ENCODE peak calls at places on chromosomes 3 and 15, in five cellular contexts. One of them, this sample, is unnamed.

GRCh38 chr3:54830658-54831057 is 97.2 kb downstream of the LRTM1 start:
- DNase-seq in cardiac muscle cell: peak
- DNase-seq in activated T-cell treated with anti-CD3 and anti-CD28 coated beads, Interleukin-2, amount 50 U/mL, for 72 hours: peak
- DNase-seq in NCI-H1694 treated with DMSO at 0.1 percent for 48 hours: no peak
- DNase-seq in cerebellar nuclear complex: no peak
- DNase-seq in this sample: no peak

GRCh38 chr3:13574798-13575451 is 26.0 kb downstream of the FBLN2 start:
- DNase-seq in cerebellar nuclear complex: no peak
- DNase-seq in cardiac muscle cell: peak
- DNase-seq in activated T-cell treated with anti-CD3 and anti-CD28 coated beads, Interleukin-2, amount 50 U/mL, for 72 hours: peak
- DNase-seq in NCI-H1694 treated with DMSO at 0.1 percent for 48 hours: no peak
- DNase-seq in this sample: no peak

GRCh38 chr3:64741344-64741743 is 53.5 kb upstream of the ADAMTS9 start:
- DNase-seq in cerebellar nuclear complex: no peak
- DNase-seq in cardiac muscle cell: peak
- DNase-seq in NCI-H1694 treated with DMSO at 0.1 percent for 48 hours: no peak
- DNase-seq in activated T-cell treated with anti-CD3 and anti-CD28 coated beads, Interleukin-2, amount 50 U/mL, for 72 hours: no peak
- DNase-seq in this sample: no peak

GRCh38 chr3:152399374-152399773 is 130.6 kb downstream of the MBNL1 start:
- DNase-seq in NCI-H1694 treated with DMSO at 0.1 percent for 48 hours: no peak
- DNase-seq in activated T-cell treated with anti-CD3 and anti-CD28 coated beads, Interleukin-2, amount 50 U/mL, for 72 hours: no peak
- DNase-seq in cardiac muscle cell: peak
- DNase-seq in cerebellar nuclear complex: no peak
- DNase-seq in this sample: no peak

GRCh38 chr15:64847448-64847847 is 5.7 kb downstream of the PLEKHO2 start:
- DNase-seq in NCI-H1694 treated with DMSO at 0.1 percent for 48 hours: no peak
- DNase-seq in activated T-cell treated with anti-CD3 and anti-CD28 coated beads, Interleukin-2, amount 50 U/mL, for 72 hours: no peak
- DNase-seq in cerebellar nuclear complex: no peak
- DNase-seq in cardiac muscle cell: no peak
- DNase-seq in this sample: no peak

GRCh38 chr3:45976191-45977091 is 19.2 kb downstream of the FYCO1 start:
- DNase-seq in cerebellar nuclear complex: no peak
- DNase-seq in NCI-H1694 treated with DMSO at 0.1 percent for 48 hours: no peak
- DNase-seq in activated T-cell treated with anti-CD3 and anti-CD28 coated beads, Interleukin-2, amount 50 U/mL, for 72 hours: no peak
- DNase-seq in cardiac muscle cell: no peak
- DNase-seq in this sample: no peak

GRCh38 chr15:74229686-74230085 is 6.4 kb upstream of the CCDC33 start:
- DNase-seq in cerebellar nuclear complex: no peak
- DNase-seq in cardiac muscle cell: no peak
- DNase-seq in NCI-H1694 treated with DMSO at 0.1 percent for 48 hours: no peak
- DNase-seq in activated T-cell treated with anti-CD3 and anti-CD28 coated beads, Interleukin-2, amount 50 U/mL, for 72 hours: no peak
- DNase-seq in this sample: no peak

GRCh38 chr3:127524300-127524896 is 66.1 kb downstream of the TPRA1 start:
- DNase-seq in cardiac muscle cell: no peak
- DNase-seq in activated T-cell treated with anti-CD3 and anti-CD28 coated beads, Interleukin-2, amount 50 U/mL, for 72 hours: no peak
- DNase-seq in NCI-H1694 treated with DMSO at 0.1 percent for 48 hours: peak
- DNase-seq in cerebellar nuclear complex: no peak
- DNase-seq in this sample: no peak

GRCh38 chr3:114320251-114320650 is 26.4 kb downstream of the TIGIT start:
- DNase-seq in cardiac muscle cell: peak
- DNase-seq in cerebellar nuclear complex: no peak
- DNase-seq in activated T-cell treated with anti-CD3 and anti-CD28 coated beads, Interleukin-2, amount 50 U/mL, for 72 hours: no peak
- DNase-seq in NCI-H1694 treated with DMSO at 0.1 percent for 48 hours: no peak
- DNase-seq in this sample: no peak

GRCh38 chr15:80588801-80589200 is 106.3 kb upstream of the ABHD17C start:
- DNase-seq in cardiac muscle cell: peak
- DNase-seq in cerebellar nuclear complex: no peak
- DNase-seq in activated T-cell treated with anti-CD3 and anti-CD28 coated beads, Interleukin-2, amount 50 U/mL, for 72 hours: no peak
- DNase-seq in NCI-H1694 treated with DMSO at 0.1 percent for 48 hours: no peak
- DNase-seq in this sample: no peak

GRCh38 chr15:58666957-58667356 is 82.5 kb downstream of the ADAM10 start:
- DNase-seq in activated T-cell treated with anti-CD3 and anti-CD28 coated beads, Interleukin-2, amount 50 U/mL, for 72 hours: no peak
- DNase-seq in NCI-H1694 treated with DMSO at 0.1 percent for 48 hours: no peak
- DNase-seq in cerebellar nuclear complex: no peak
- DNase-seq in cardiac muscle cell: peak
- DNase-seq in this sample: no peak

GRCh38 chr3:115217678-115218451 is 70.8 kb upstream of the ZBTB20 start:
- DNase-seq in cerebellar nuclear complex: no peak
- DNase-seq in cardiac muscle cell: peak
- DNase-seq in NCI-H1694 treated with DMSO at 0.1 percent for 48 hours: peak
- DNase-seq in activated T-cell treated with anti-CD3 and anti-CD28 coated beads, Interleukin-2, amount 50 U/mL, for 72 hours: peak
- DNase-seq in this sample: no peak

GRCh38 chr3:16723994-16724393 is 118.8 kb upstream of the DAZL start:
- DNase-seq in activated T-cell treated with anti-CD3 and anti-CD28 coated beads, Interleukin-2, amount 50 U/mL, for 72 hours: no peak
- DNase-seq in cardiac muscle cell: peak
- DNase-seq in cerebellar nuclear complex: no peak
- DNase-seq in NCI-H1694 treated with DMSO at 0.1 percent for 48 hours: no peak
- DNase-seq in this sample: no peak

GRCh38 chr3:195441051-195441450 is 1.8 kb downstream of the ACAP2 start:
- DNase-seq in NCI-H1694 treated with DMSO at 0.1 percent for 48 hours: no peak
- DNase-seq in activated T-cell treated with anti-CD3 and anti-CD28 coated beads, Interleukin-2, amount 50 U/mL, for 72 hours: no peak
- DNase-seq in cardiac muscle cell: peak
- DNase-seq in cerebellar nuclear complex: no peak
- DNase-seq in this sample: no peak

GRCh38 chr15:58432421-58432820 is 630 bp downstream of the LIPC start:
- DNase-seq in cardiac muscle cell: peak
- DNase-seq in NCI-H1694 treated with DMSO at 0.1 percent for 48 hours: no peak
- DNase-seq in cerebellar nuclear complex: no peak
- DNase-seq in activated T-cell treated with anti-CD3 and anti-CD28 coated beads, Interleukin-2, amount 50 U/mL, for 72 hours: no peak
- DNase-seq in this sample: no peak

GRCh38 chr3:119279101-119279554 is 15.1 kb upstream of the ARHGAP31 start:
- DNase-seq in cardiac muscle cell: peak
- DNase-seq in cerebellar nuclear complex: no peak
- DNase-seq in activated T-cell treated with anti-CD3 and anti-CD28 coated beads, Interleukin-2, amount 50 U/mL, for 72 hours: no peak
- DNase-seq in NCI-H1694 treated with DMSO at 0.1 percent for 48 hours: no peak
- DNase-seq in this sample: no peak

GRCh38 chr3:143203848-143204247 is 84.3 kb downstream of the CHST2 start:
- DNase-seq in cardiac muscle cell: no peak
- DNase-seq in cerebellar nuclear complex: no peak
- DNase-seq in NCI-H1694 treated with DMSO at 0.1 percent for 48 hours: no peak
- DNase-seq in activated T-cell treated with anti-CD3 and anti-CD28 coated beads, Interleukin-2, amount 50 U/mL, for 72 hours: no peak
- DNase-seq in this sample: no peak

GRCh38 chr15:31472636-31473383 is 146.2 kb downstream of the KLF13 start:
- DNase-seq in activated T-cell treated with anti-CD3 and anti-CD28 coated beads, Interleukin-2, amount 50 U/mL, for 72 hours: peak
- DNase-seq in cerebellar nuclear complex: no peak
- DNase-seq in NCI-H1694 treated with DMSO at 0.1 percent for 48 hours: peak
- DNase-seq in cardiac muscle cell: peak
- DNase-seq in this sample: no peak

GRCh38 chr3:151501905-151502615 is 41.2 kb upstream of the IGSF10 start:
- DNase-seq in cardiac muscle cell: peak
- DNase-seq in activated T-cell treated with anti-CD3 and anti-CD28 coated beads, Interleukin-2, amount 50 U/mL, for 72 hours: no peak
- DNase-seq in cerebellar nuclear complex: no peak
- DNase-seq in NCI-H1694 treated with DMSO at 0.1 percent for 48 hours: no peak
- DNase-seq in this sample: no peak

GRCh38 chr3:179713643-179714090 is 60.8 kb downstream of the USP13 start:
- DNase-seq in NCI-H1694 treated with DMSO at 0.1 percent for 48 hours: no peak
- DNase-seq in cerebellar nuclear complex: no peak
- DNase-seq in cardiac muscle cell: no peak
- DNase-seq in activated T-cell treated with anti-CD3 and anti-CD28 coated beads, Interleukin-2, amount 50 U/mL, for 72 hours: no peak
- DNase-seq in this sample: no peak

GRCh38 chr3:48847053-48847585 is 555 bp downstream of the PRKAR2A start:
- DNase-seq in activated T-cell treated with anti-CD3 and anti-CD28 coated beads, Interleukin-2, amount 50 U/mL, for 72 hours: peak
- DNase-seq in cerebellar nuclear complex: peak
- DNase-seq in cardiac muscle cell: peak
- DNase-seq in NCI-H1694 treated with DMSO at 0.1 percent for 48 hours: no peak
- DNase-seq in this sample: peak

GRCh38 chr3:66655119-66655518 is 154.3 kb upstream of the LRIG1 start:
- DNase-seq in NCI-H1694 treated with DMSO at 0.1 percent for 48 hours: no peak
- DNase-seq in cerebellar nuclear complex: no peak
- DNase-seq in activated T-cell treated with anti-CD3 and anti-CD28 coated beads, Interleukin-2, amount 50 U/mL, for 72 hours: no peak
- DNase-seq in cardiac muscle cell: no peak
- DNase-seq in this sample: no peak

GRCh38 chr15:60370105-60370803 is 27.5 kb downstream of the ANXA2 start:
- DNase-seq in NCI-H1694 treated with DMSO at 0.1 percent for 48 hours: no peak
- DNase-seq in activated T-cell treated with anti-CD3 and anti-CD28 coated beads, Interleukin-2, amount 50 U/mL, for 72 hours: no peak
- DNase-seq in cardiac muscle cell: peak
- DNase-seq in cerebellar nuclear complex: no peak
- DNase-seq in this sample: no peak

GRCh38 chr3:60582285-60582684 is 669.0 kb downstream of the FHIT start:
- DNase-seq in cardiac muscle cell: peak
- DNase-seq in activated T-cell treated with anti-CD3 and anti-CD28 coated beads, Interleukin-2, amount 50 U/mL, for 72 hours: no peak
- DNase-seq in cerebellar nuclear complex: no peak
- DNase-seq in NCI-H1694 treated with DMSO at 0.1 percent for 48 hours: no peak
- DNase-seq in this sample: no peak

GRCh38 chr3:50675179-50676030 is 678 bp downstream of the DOCK3 start:
- DNase-seq in cardiac muscle cell: no peak
- DNase-seq in activated T-cell treated with anti-CD3 and anti-CD28 coated beads, Interleukin-2, amount 50 U/mL, for 72 hours: peak
- DNase-seq in NCI-H1694 treated with DMSO at 0.1 percent for 48 hours: no peak
- DNase-seq in cerebellar nuclear complex: peak
- DNase-seq in this sample: no peak